ENCODE peak calls at places on chromosomes 6 and 20, in ten cellular contexts. One of them, this sample, is unnamed.

GRCh38 chr20:6635034-6635736 is 132.3 kb upstream of the BMP2 start:
- DNase-seq in activated T-helper 1 cell treated with anti-CD3 and anti-CD28 coated beads, Interleukin-2, amount 50 U/mL, for 16 hours: no peak
- DNase-seq in GM23338: no peak
- DNase-seq in stimulated activated CD4-positive, alpha-beta T cell treated with anti-CD3 and anti-CD28 coated beads, Interleukin-15, amount 100 ng/mL, for 24 hours: no peak
- DNase-seq in MV-4-11: no peak
- DNase-seq in cerebellum: no peak
- DNase-seq in HAP-1: no peak
- DNase-seq in neural crest cell: no peak
- DNase-seq in RWPE1: no peak
- DNase-seq in adipocyte: no peak
- DNase-seq in this sample: no peak

GRCh38 chr20:62540504-62540903 is 64.7 kb upstream of the GATA5 start:
- DNase-seq in activated T-helper 1 cell treated with anti-CD3 and anti-CD28 coated beads, Interleukin-2, amount 50 U/mL, for 16 hours: no peak
- DNase-seq in GM23338: peak; percentile 56
- DNase-seq in stimulated activated CD4-positive, alpha-beta T cell treated with anti-CD3 and anti-CD28 coated beads, Interleukin-15, amount 100 ng/mL, for 24 hours: no peak
- DNase-seq in MV-4-11: no peak
- DNase-seq in cerebellum: no peak
- DNase-seq in HAP-1: no peak
- DNase-seq in neural crest cell: no peak
- DNase-seq in RWPE1: no peak
- DNase-seq in adipocyte: no peak
- DNase-seq in this sample: no peak

GRCh38 chr6:34324738-34325444 is 67.6 kb downstream of the NUDT3 start:
- DNase-seq in activated T-helper 1 cell treated with anti-CD3 and anti-CD28 coated beads, Interleukin-2, amount 50 U/mL, for 16 hours: no peak
- DNase-seq in GM23338: peak; percentile 28
- DNase-seq in stimulated activated CD4-positive, alpha-beta T cell treated with anti-CD3 and anti-CD28 coated beads, Interleukin-15, amount 100 ng/mL, for 24 hours: no peak
- DNase-seq in MV-4-11: no peak
- DNase-seq in cerebellum: peak; percentile 28
- DNase-seq in HAP-1: no peak
- DNase-seq in neural crest cell: no peak
- DNase-seq in RWPE1: no peak
- DNase-seq in adipocyte: peak; percentile 71
- DNase-seq in this sample: no peak

GRCh38 chr20:51666126-51666525 is 102.1 kb downstream of the ATP9A start:
- DNase-seq in activated T-helper 1 cell treated with anti-CD3 and anti-CD28 coated beads, Interleukin-2, amount 50 U/mL, for 16 hours: no peak
- DNase-seq in GM23338: no peak
- DNase-seq in stimulated activated CD4-positive, alpha-beta T cell treated with anti-CD3 and anti-CD28 coated beads, Interleukin-15, amount 100 ng/mL, for 24 hours: no peak
- DNase-seq in MV-4-11: no peak
- DNase-seq in cerebellum: no peak
- DNase-seq in HAP-1: no peak
- DNase-seq in neural crest cell: no peak
- DNase-seq in RWPE1: no peak
- DNase-seq in adipocyte: no peak
- DNase-seq in this sample: no peak

GRCh38 chr6:26224940-26225847 is 138.0 kb downstream of the HFE start:
- DNase-seq in activated T-helper 1 cell treated with anti-CD3 and anti-CD28 coated beads, Interleukin-2, amount 50 U/mL, for 16 hours: no peak
- DNase-seq in GM23338: peak; percentile 84
- DNase-seq in stimulated activated CD4-positive, alpha-beta T cell treated with anti-CD3 and anti-CD28 coated beads, Interleukin-15, amount 100 ng/mL, for 24 hours: no peak
- DNase-seq in MV-4-11: no peak
- DNase-seq in cerebellum: peak; percentile 69
- DNase-seq in HAP-1: no peak
- DNase-seq in neural crest cell: peak; percentile 49
- DNase-seq in RWPE1: no peak
- DNase-seq in adipocyte: peak; percentile 93
- DNase-seq in this sample: no peak

GRCh38 chr20:23407770-23408467 is 13.4 kb downstream of the NAPB start:
- DNase-seq in activated T-helper 1 cell treated with anti-CD3 and anti-CD28 coated beads, Interleukin-2, amount 50 U/mL, for 16 hours: no peak
- DNase-seq in GM23338: no peak
- DNase-seq in stimulated activated CD4-positive, alpha-beta T cell treated with anti-CD3 and anti-CD28 coated beads, Interleukin-15, amount 100 ng/mL, for 24 hours: peak; percentile 10
- DNase-seq in MV-4-11: no peak
- DNase-seq in cerebellum: no peak
- DNase-seq in HAP-1: no peak
- DNase-seq in neural crest cell: no peak
- DNase-seq in RWPE1: no peak
- DNase-seq in adipocyte: no peak
- DNase-seq in this sample: no peak

GRCh38 chr20:63441777-63442493 is 30.5 kb downstream of the KCNQ2 start:
- DNase-seq in activated T-helper 1 cell treated with anti-CD3 and anti-CD28 coated beads, Interleukin-2, amount 50 U/mL, for 16 hours: peak; percentile 37
- DNase-seq in GM23338: peak; percentile 74
- DNase-seq in stimulated activated CD4-positive, alpha-beta T cell treated with anti-CD3 and anti-CD28 coated beads, Interleukin-15, amount 100 ng/mL, for 24 hours: peak; percentile 78
- DNase-seq in MV-4-11: peak; percentile 13
- DNase-seq in cerebellum: peak; percentile 74
- DNase-seq in HAP-1: peak; percentile 19
- DNase-seq in neural crest cell: peak; percentile 38
- DNase-seq in RWPE1: peak; percentile 60
- DNase-seq in adipocyte: peak; percentile 52
- DNase-seq in this sample: peak; percentile 80

GRCh38 chr6:158753826-158754225 is 65.3 kb downstream of the EZR start:
- DNase-seq in activated T-helper 1 cell treated with anti-CD3 and anti-CD28 coated beads, Interleukin-2, amount 50 U/mL, for 16 hours: no peak
- DNase-seq in GM23338: no peak
- DNase-seq in stimulated activated CD4-positive, alpha-beta T cell treated with anti-CD3 and anti-CD28 coated beads, Interleukin-15, amount 100 ng/mL, for 24 hours: no peak
- DNase-seq in MV-4-11: no peak
- DNase-seq in cerebellum: no peak
- DNase-seq in HAP-1: no peak
- DNase-seq in neural crest cell: no peak
- DNase-seq in RWPE1: no peak
- DNase-seq in adipocyte: no peak
- DNase-seq in this sample: no peak

GRCh38 chr6:1771324-1771723 is 161.6 kb downstream of the FOXC1 start:
- DNase-seq in activated T-helper 1 cell treated with anti-CD3 and anti-CD28 coated beads, Interleukin-2, amount 50 U/mL, for 16 hours: no peak
- DNase-seq in GM23338: no peak
- DNase-seq in stimulated activated CD4-positive, alpha-beta T cell treated with anti-CD3 and anti-CD28 coated beads, Interleukin-15, amount 100 ng/mL, for 24 hours: peak; percentile 46
- DNase-seq in MV-4-11: no peak
- DNase-seq in cerebellum: no peak
- DNase-seq in HAP-1: peak; percentile 80
- DNase-seq in neural crest cell: no peak
- DNase-seq in RWPE1: peak; percentile 46
- DNase-seq in adipocyte: no peak
- DNase-seq in this sample: peak; percentile 32

GRCh38 chr6:129860901-129861665 is at the start of gene TMEM244:
- DNase-seq in activated T-helper 1 cell treated with anti-CD3 and anti-CD28 coated beads, Interleukin-2, amount 50 U/mL, for 16 hours: no peak
- DNase-seq in GM23338: no peak
- DNase-seq in stimulated activated CD4-positive, alpha-beta T cell treated with anti-CD3 and anti-CD28 coated beads, Interleukin-15, amount 100 ng/mL, for 24 hours: peak; percentile 5
- DNase-seq in MV-4-11: no peak
- DNase-seq in cerebellum: no peak
- DNase-seq in HAP-1: no peak
- DNase-seq in neural crest cell: no peak
- DNase-seq in RWPE1: no peak
- DNase-seq in adipocyte: peak; percentile 66
- DNase-seq in this sample: no peak

GRCh38 chr6:34810936-34811632 is 19.2 kb downstream of the BLTP3A start:
- DNase-seq in activated T-helper 1 cell treated with anti-CD3 and anti-CD28 coated beads, Interleukin-2, amount 50 U/mL, for 16 hours: no peak
- DNase-seq in GM23338: no peak
- DNase-seq in stimulated activated CD4-positive, alpha-beta T cell treated with anti-CD3 and anti-CD28 coated beads, Interleukin-15, amount 100 ng/mL, for 24 hours: peak; percentile 43
- DNase-seq in MV-4-11: no peak
- DNase-seq in cerebellum: no peak
- DNase-seq in HAP-1: no peak
- DNase-seq in neural crest cell: no peak
- DNase-seq in RWPE1: peak; percentile 20
- DNase-seq in adipocyte: no peak
- DNase-seq in this sample: peak; percentile 17

GRCh38 chr20:9068896-9069663 is at the start of gene PLCB4:
- DNase-seq in activated T-helper 1 cell treated with anti-CD3 and anti-CD28 coated beads, Interleukin-2, amount 50 U/mL, for 16 hours: no peak
- DNase-seq in GM23338: peak; percentile 56
- DNase-seq in stimulated activated CD4-positive, alpha-beta T cell treated with anti-CD3 and anti-CD28 coated beads, Interleukin-15, amount 100 ng/mL, for 24 hours: no peak
- DNase-seq in MV-4-11: no peak
- DNase-seq in cerebellum: peak; percentile 78
- DNase-seq in HAP-1: no peak
- DNase-seq in neural crest cell: peak; percentile 45
- DNase-seq in RWPE1: peak; percentile 65
- DNase-seq in adipocyte: peak; percentile 72
- DNase-seq in this sample: no peak

GRCh38 chr6:33445020-33445676 is 9.2 kb upstream of the ZBTB9 start:
- DNase-seq in activated T-helper 1 cell treated with anti-CD3 and anti-CD28 coated beads, Interleukin-2, amount 50 U/mL, for 16 hours: no peak
- DNase-seq in GM23338: no peak
- DNase-seq in stimulated activated CD4-positive, alpha-beta T cell treated with anti-CD3 and anti-CD28 coated beads, Interleukin-15, amount 100 ng/mL, for 24 hours: no peak
- DNase-seq in MV-4-11: peak; percentile 89
- DNase-seq in cerebellum: no peak
- DNase-seq in HAP-1: no peak
- DNase-seq in neural crest cell: no peak
- DNase-seq in RWPE1: no peak
- DNase-seq in adipocyte: no peak
- DNase-seq in this sample: no peak

GRCh38 chr20:29349836-29350235 is 1907.6 kb upstream of the DEFB115 start:
- DNase-seq in activated T-helper 1 cell treated with anti-CD3 and anti-CD28 coated beads, Interleukin-2, amount 50 U/mL, for 16 hours: no peak
- DNase-seq in GM23338: no peak
- DNase-seq in stimulated activated CD4-positive, alpha-beta T cell treated with anti-CD3 and anti-CD28 coated beads, Interleukin-15, amount 100 ng/mL, for 24 hours: no peak
- DNase-seq in MV-4-11: no peak
- DNase-seq in cerebellum: no peak
- DNase-seq in HAP-1: no peak
- DNase-seq in neural crest cell: no peak
- DNase-seq in RWPE1: no peak
- DNase-seq in adipocyte: no peak
- DNase-seq in this sample: no peak

GRCh38 chr20:38472513-38473352 is at the start of gene RALGAPB:
- DNase-seq in activated T-helper 1 cell treated with anti-CD3 and anti-CD28 coated beads, Interleukin-2, amount 50 U/mL, for 16 hours: peak; percentile 96
- DNase-seq in GM23338: peak; percentile 100
- DNase-seq in stimulated activated CD4-positive, alpha-beta T cell treated with anti-CD3 and anti-CD28 coated beads, Interleukin-15, amount 100 ng/mL, for 24 hours: peak; percentile 98
- DNase-seq in MV-4-11: peak; percentile 98
- DNase-seq in cerebellum: peak; percentile 96
- DNase-seq in HAP-1: peak; percentile 96
- DNase-seq in neural crest cell: peak; percentile 97
- DNase-seq in RWPE1: peak; percentile 100
- DNase-seq in adipocyte: peak; percentile 100
- DNase-seq in this sample: peak; percentile 98

GRCh38 chr6:29814379-29815117 is 13.1 kb upstream of the HLA-G start:
- DNase-seq in activated T-helper 1 cell treated with anti-CD3 and anti-CD28 coated beads, Interleukin-2, amount 50 U/mL, for 16 hours: no peak
- DNase-seq in GM23338: no peak
- DNase-seq in stimulated activated CD4-positive, alpha-beta T cell treated with anti-CD3 and anti-CD28 coated beads, Interleukin-15, amount 100 ng/mL, for 24 hours: no peak
- DNase-seq in MV-4-11: no peak
- DNase-seq in cerebellum: no peak
- DNase-seq in HAP-1: no peak
- DNase-seq in neural crest cell: no peak
- DNase-seq in RWPE1: no peak
- DNase-seq in adipocyte: no peak
- DNase-seq in this sample: no peak

GRCh38 chr20:24890286-24890685 is 58.8 kb upstream of the CST7 start:
- DNase-seq in activated T-helper 1 cell treated with anti-CD3 and anti-CD28 coated beads, Interleukin-2, amount 50 U/mL, for 16 hours: no peak
- DNase-seq in GM23338: no peak
- DNase-seq in stimulated activated CD4-positive, alpha-beta T cell treated with anti-CD3 and anti-CD28 coated beads, Interleukin-15, amount 100 ng/mL, for 24 hours: no peak
- DNase-seq in MV-4-11: no peak
- DNase-seq in cerebellum: no peak
- DNase-seq in HAP-1: no peak
- DNase-seq in neural crest cell: no peak
- DNase-seq in RWPE1: no peak
- DNase-seq in adipocyte: no peak
- DNase-seq in this sample: no peak

GRCh38 chr20:24673678-24674570 is 204.5 kb downstream of the SYNDIG1 start:
- DNase-seq in activated T-helper 1 cell treated with anti-CD3 and anti-CD28 coated beads, Interleukin-2, amount 50 U/mL, for 16 hours: no peak
- DNase-seq in GM23338: no peak
- DNase-seq in stimulated activated CD4-positive, alpha-beta T cell treated with anti-CD3 and anti-CD28 coated beads, Interleukin-15, amount 100 ng/mL, for 24 hours: no peak
- DNase-seq in MV-4-11: no peak
- DNase-seq in cerebellum: no peak
- DNase-seq in HAP-1: no peak
- DNase-seq in neural crest cell: no peak
- DNase-seq in RWPE1: peak; percentile 44
- DNase-seq in adipocyte: peak; percentile 36
- DNase-seq in this sample: no peak

GRCh38 chr6:6722195-6722594 is 133.7 kb downstream of the LY86 start:
- DNase-seq in activated T-helper 1 cell treated with anti-CD3 and anti-CD28 coated beads, Interleukin-2, amount 50 U/mL, for 16 hours: no peak
- DNase-seq in GM23338: no peak
- DNase-seq in stimulated activated CD4-positive, alpha-beta T cell treated with anti-CD3 and anti-CD28 coated beads, Interleukin-15, amount 100 ng/mL, for 24 hours: no peak
- DNase-seq in MV-4-11: no peak
- DNase-seq in cerebellum: no peak
- DNase-seq in HAP-1: no peak
- DNase-seq in neural crest cell: no peak
- DNase-seq in RWPE1: no peak
- DNase-seq in adipocyte: no peak
- DNase-seq in this sample: no peak

GRCh38 chr20:1897486-1897885 is 2.3 kb downstream of the SIRPA start:
- DNase-seq in activated T-helper 1 cell treated with anti-CD3 and anti-CD28 coated beads, Interleukin-2, amount 50 U/mL, for 16 hours: no peak
- DNase-seq in GM23338: no peak
- DNase-seq in stimulated activated CD4-positive, alpha-beta T cell treated with anti-CD3 and anti-CD28 coated beads, Interleukin-15, amount 100 ng/mL, for 24 hours: no peak
- DNase-seq in MV-4-11: peak; percentile 33
- DNase-seq in cerebellum: peak; percentile 62
- DNase-seq in HAP-1: no peak
- DNase-seq in neural crest cell: no peak
- DNase-seq in RWPE1: peak; percentile 39
- DNase-seq in adipocyte: peak; percentile 25
- DNase-seq in this sample: no peak

GRCh38 chr20:57930328-57930727 is 220.5 kb upstream of the PMEPA1 start:
- DNase-seq in activated T-helper 1 cell treated with anti-CD3 and anti-CD28 coated beads, Interleukin-2, amount 50 U/mL, for 16 hours: no peak
- DNase-seq in GM23338: no peak
- DNase-seq in stimulated activated CD4-positive, alpha-beta T cell treated with anti-CD3 and anti-CD28 coated beads, Interleukin-15, amount 100 ng/mL, for 24 hours: no peak
- DNase-seq in MV-4-11: no peak
- DNase-seq in cerebellum: no peak
- DNase-seq in HAP-1: no peak
- DNase-seq in neural crest cell: no peak
- DNase-seq in RWPE1: no peak
- DNase-seq in adipocyte: no peak
- DNase-seq in this sample: no peak

GRCh38 chr6:47097092-47097945 is 55.2 kb upstream of the ADGRF1 start:
- DNase-seq in activated T-helper 1 cell treated with anti-CD3 and anti-CD28 coated beads, Interleukin-2, amount 50 U/mL, for 16 hours: no peak
- DNase-seq in GM23338: peak; percentile 88
- DNase-seq in stimulated activated CD4-positive, alpha-beta T cell treated with anti-CD3 and anti-CD28 coated beads, Interleukin-15, amount 100 ng/mL, for 24 hours: peak; percentile 39
- DNase-seq in MV-4-11: peak; percentile 75
- DNase-seq in cerebellum: peak; percentile 81
- DNase-seq in HAP-1: peak; percentile 45
- DNase-seq in neural crest cell: peak; percentile 43
- DNase-seq in RWPE1: peak; percentile 77
- DNase-seq in adipocyte: peak; percentile 92
- DNase-seq in this sample: peak; percentile 26

GRCh38 chr6:17932362-17932852 is 55.0 kb downstream of the KIF13A start:
- DNase-seq in activated T-helper 1 cell treated with anti-CD3 and anti-CD28 coated beads, Interleukin-2, amount 50 U/mL, for 16 hours: no peak
- DNase-seq in GM23338: no peak
- DNase-seq in stimulated activated CD4-positive, alpha-beta T cell treated with anti-CD3 and anti-CD28 coated beads, Interleukin-15, amount 100 ng/mL, for 24 hours: no peak
- DNase-seq in MV-4-11: peak; percentile 21
- DNase-seq in cerebellum: no peak
- DNase-seq in HAP-1: no peak
- DNase-seq in neural crest cell: no peak
- DNase-seq in RWPE1: no peak
- DNase-seq in adipocyte: peak; percentile 80
- DNase-seq in this sample: no peak

GRCh38 chr6:409370-409972 is 17.9 kb downstream of the IRF4 start:
- DNase-seq in activated T-helper 1 cell treated with anti-CD3 and anti-CD28 coated beads, Interleukin-2, amount 50 U/mL, for 16 hours: no peak
- DNase-seq in GM23338: no peak
- DNase-seq in stimulated activated CD4-positive, alpha-beta T cell treated with anti-CD3 and anti-CD28 coated beads, Interleukin-15, amount 100 ng/mL, for 24 hours: no peak
- DNase-seq in MV-4-11: no peak
- DNase-seq in cerebellum: no peak
- DNase-seq in HAP-1: no peak
- DNase-seq in neural crest cell: no peak
- DNase-seq in RWPE1: no peak
- DNase-seq in adipocyte: no peak
- DNase-seq in this sample: no peak

GRCh38 chr20:15768370-15768741 is 804.9 kb downstream of the KIF16B start:
- DNase-seq in activated T-helper 1 cell treated with anti-CD3 and anti-CD28 coated beads, Interleukin-2, amount 50 U/mL, for 16 hours: no peak
- DNase-seq in GM23338: no peak
- DNase-seq in stimulated activated CD4-positive, alpha-beta T cell treated with anti-CD3 and anti-CD28 coated beads, Interleukin-15, amount 100 ng/mL, for 24 hours: no peak
- DNase-seq in MV-4-11: no peak
- DNase-seq in cerebellum: no peak
- DNase-seq in HAP-1: no peak
- DNase-seq in neural crest cell: no peak
- DNase-seq in RWPE1: no peak
- DNase-seq in adipocyte: no peak
- DNase-seq in this sample: no peak

GRCh38 chr20:36591281-36591680 is 14.3 kb upstream of the RAB5IF start:
- DNase-seq in activated T-helper 1 cell treated with anti-CD3 and anti-CD28 coated beads, Interleukin-2, amount 50 U/mL, for 16 hours: no peak
- DNase-seq in GM23338: no peak
- DNase-seq in stimulated activated CD4-positive, alpha-beta T cell treated with anti-CD3 and anti-CD28 coated beads, Interleukin-15, amount 100 ng/mL, for 24 hours: no peak
- DNase-seq in MV-4-11: no peak
- DNase-seq in cerebellum: no peak
- DNase-seq in HAP-1: no peak
- DNase-seq in neural crest cell: no peak
- DNase-seq in RWPE1: no peak
- DNase-seq in adipocyte: no peak
- DNase-seq in this sample: no peak

GRCh38 chr6:157170535-157170934 is 152.8 kb downstream of the TMEM242 start:
- DNase-seq in activated T-helper 1 cell treated with anti-CD3 and anti-CD28 coated beads, Interleukin-2, amount 50 U/mL, for 16 hours: no peak
- DNase-seq in GM23338: no peak
- DNase-seq in stimulated activated CD4-positive, alpha-beta T cell treated with anti-CD3 and anti-CD28 coated beads, Interleukin-15, amount 100 ng/mL, for 24 hours: no peak
- DNase-seq in MV-4-11: no peak
- DNase-seq in cerebellum: no peak
- DNase-seq in HAP-1: no peak
- DNase-seq in neural crest cell: no peak
- DNase-seq in RWPE1: no peak
- DNase-seq in adipocyte: no peak
- DNase-seq in this sample: no peak

GRCh38 chr6:128118401-128118800 is 217.5 kb upstream of the THEMIS start:
- DNase-seq in activated T-helper 1 cell treated with anti-CD3 and anti-CD28 coated beads, Interleukin-2, amount 50 U/mL, for 16 hours: no peak
- DNase-seq in GM23338: no peak
- DNase-seq in stimulated activated CD4-positive, alpha-beta T cell treated with anti-CD3 and anti-CD28 coated beads, Interleukin-15, amount 100 ng/mL, for 24 hours: no peak
- DNase-seq in MV-4-11: no peak
- DNase-seq in cerebellum: no peak
- DNase-seq in HAP-1: no peak
- DNase-seq in neural crest cell: no peak
- DNase-seq in RWPE1: no peak
- DNase-seq in adipocyte: peak; percentile 58
- DNase-seq in this sample: no peak

This sample was measured in stimulated activated naive CD8-positive, alpha-beta T cell treated with anti-CD3 and anti-CD28 coated beads, Interleukin-15, Interleukin-2, amounts not matched to agents 100 U/mL and 50 U/mL, for 24 hours.